ENCODE peak calls at places on chromosome 6, in seven cellular contexts. I, U, P, N, B, F and Z are unnamed samples.
A peak's percentile ranks its signal among the peaks of the same experiment; 100 is the strongest.

GRCh38 chr6:156878688-156879087 is 101.5 kb downstream of the ARID1B start:
- DNase-seq in N (no peak), U (no peak), P (no peak), F (no peak), I (no peak), B (no peak), Z (no peak)

GRCh38 chr6:126672654-126673053 is 332.7 kb downstream of the CENPW start:
- DNase-seq in F (peak; percentile 34), I (no peak), P (no peak), N (no peak), B (no peak), U (peak; percentile 50), Z (no peak)

GRCh38 chr6:41702089-41702745 is 33.2 kb downstream of the TFEB start:
- DNase-seq in N (no peak), P (no peak), B (no peak), U (no peak), I (no peak), F (no peak), Z (no peak)

GRCh38 chr6:40999498-41000070 is 39.4 kb downstream of the UNC5CL start:
- DNase-seq in I (no peak), U (peak; percentile 39), N (no peak), F (peak; percentile 79), B (no peak), P (peak; percentile 35), Z (peak; percentile 13)

GRCh38 chr6:137799950-137800568 is 67.0 kb upstream of the TNFAIP3 start:
- DNase-seq in P (peak; percentile 63), F (peak; percentile 80), U (peak; percentile 84), I (peak; percentile 22), B (peak; percentile 60), N (no peak), Z (peak; percentile 47)

GRCh38 chr6:145531822-145532221 is 203.5 kb downstream of the EPM2A start:
- DNase-seq in B (no peak), U (no peak), F (no peak), P (no peak), I (no peak), N (no peak), Z (no peak)

GRCh38 chr6:72691298-72691697 is 69.4 kb downstream of the KCNQ5 start:
- DNase-seq in F (no peak), P (no peak), N (no peak), I (no peak), U (no peak), B (no peak), Z (no peak)

GRCh38 chr6:29941916-29942274 is 437 bp upstream of the HLA-A start:
- DNase-seq in P (no peak), B (no peak), U (no peak), F (no peak), N (no peak), I (no peak), Z (no peak)

GRCh38 chr6:137850816-137851602 is 16.1 kb upstream of the TNFAIP3 start:
- DNase-seq in P (no peak), I (no peak), B (no peak), U (no peak), N (no peak), F (no peak), Z (no peak)

GRCh38 chr6:47319867-47320266 is 10.2 kb upstream of the TNFRSF21 start:
- DNase-seq in P (no peak), B (no peak), N (no peak), U (no peak), F (no peak), I (no peak), Z (no peak)

GRCh38 chr6:30684386-30685156 is 1.9 kb downstream of the PPP1R18 start:
- DNase-seq in P (no peak), U (peak; percentile 46), B (no peak), I (peak; percentile 66), F (peak; percentile 57), N (no peak), Z (no peak)

GRCh38 chr6:145929037-145929633 is 35.0 kb downstream of the SHPRH start:
- DNase-seq in B (peak; percentile 34), U (peak; percentile 77), I (no peak), F (peak; percentile 74), P (peak; percentile 46), N (peak; percentile 3), Z (peak; percentile 11)

GRCh38 chr6:81216668-81217067 is 535.8 kb downstream of the TENT5A start:
- DNase-seq in U (no peak), B (no peak), F (no peak), P (no peak), I (no peak), N (no peak), Z (no peak)

GRCh38 chr6:47852727-47853126 is 70.9 kb downstream of the OPN5 start:
- DNase-seq in F (no peak), B (no peak), I (no peak), P (peak; percentile 59), U (no peak), N (no peak), Z (no peak)

GRCh38 chr6:73657201-73657600 is 3.4 kb upstream of the SLC17A5 start:
- DNase-seq in U (no peak), B (no peak), I (no peak), P (peak; percentile 14), N (no peak), F (no peak), Z (no peak)

GRCh38 chr6:25175216-25175615 is 104.0 kb upstream of the CARMIL1 start:
- DNase-seq in P (peak; percentile 82), F (peak; percentile 69), B (no peak), N (peak; percentile 66), U (peak; percentile 52), I (no peak), Z (peak; percentile 61)

GRCh38 chr6:42313941-42314570 is 96.4 kb upstream of the MRPS10 start:
- DNase-seq in U (peak; percentile 52), I (no peak), N (no peak), F (peak; percentile 67), B (peak; percentile 21), P (peak; percentile 32), Z (no peak)

GRCh38 chr6:81969011-81969410 is 216.5 kb upstream of the TENT5A start:
- DNase-seq in B (no peak), I (no peak), N (no peak), U (no peak), F (no peak), P (no peak), Z (no peak)

DNA sequence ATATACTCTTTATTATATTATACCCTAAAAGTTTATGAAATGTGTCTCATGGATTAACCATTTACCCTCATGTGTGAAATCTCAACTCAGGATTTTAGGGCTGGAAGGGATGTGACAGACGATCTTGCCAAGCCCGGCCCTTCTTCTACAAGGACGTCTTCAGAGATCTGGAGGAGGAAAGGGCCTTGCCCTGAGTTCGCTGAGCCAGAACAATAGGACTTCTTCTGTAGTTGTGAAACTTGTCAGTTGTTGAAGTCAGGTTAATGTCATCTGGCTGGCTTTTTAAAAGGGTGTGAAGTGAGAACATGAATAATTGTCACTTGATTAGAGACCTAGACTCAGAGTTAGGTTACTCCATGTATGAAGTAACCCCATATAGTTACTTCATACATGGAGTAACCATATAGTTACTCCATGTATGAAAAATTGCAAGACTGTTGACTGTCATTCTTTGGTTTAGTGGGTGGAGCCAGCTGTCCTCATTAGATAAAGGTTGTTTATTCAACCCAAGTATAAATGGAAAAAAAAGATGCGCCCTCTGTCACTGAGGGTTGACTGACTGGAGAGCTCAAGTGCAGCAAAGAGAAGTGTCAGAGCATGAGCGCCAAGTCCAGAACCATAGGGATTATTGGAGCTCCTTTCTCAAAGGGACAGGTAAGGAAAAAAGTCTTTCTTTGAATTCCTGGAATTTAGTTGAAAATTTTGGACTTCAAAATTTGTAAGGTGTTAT is at the start of gene ARG1:
- DNase-seq in F (no peak), P (no peak), U (no peak), I (no peak), N (no peak), B (no peak), Z (no peak)
- TF ChIP-seq CTCF in F (no peak), P (no peak), U (no peak), I (no peak), N (no peak), B (no peak), Z (no peak)

DNA sequence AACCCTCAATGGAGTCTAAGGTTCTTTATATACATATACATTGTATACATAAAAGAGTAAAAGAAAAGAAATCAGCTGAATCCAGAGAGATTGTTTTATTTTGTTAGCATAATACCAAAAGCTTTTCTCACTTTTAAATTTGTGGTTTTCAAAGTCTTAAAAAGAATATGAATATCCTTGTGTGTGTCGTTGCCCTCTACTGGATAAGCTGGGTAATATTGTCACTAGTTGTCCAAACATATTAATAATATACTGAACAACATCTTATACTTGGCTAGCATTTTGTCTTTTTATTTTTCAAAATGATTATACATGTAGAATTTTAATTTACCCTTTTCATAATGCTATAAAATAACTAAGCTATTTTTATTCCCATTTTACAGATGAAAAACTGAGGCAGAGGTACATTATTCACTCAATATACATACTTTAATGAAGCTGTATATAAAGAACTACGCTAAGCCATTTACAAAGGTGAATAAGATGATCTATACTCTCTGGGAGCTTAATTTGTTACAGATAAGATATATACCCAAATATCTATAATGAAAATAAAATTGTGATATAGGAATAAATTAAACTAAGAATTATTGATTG is 531.7 kb downstream of the TFAP2B start:
- DNase-seq in I (no peak), N (no peak), F (no peak), P (peak; percentile 45), U (peak; percentile 42), B (peak; percentile 8), Z (no peak)
- TF ChIP-seq CTCF in I (no peak), N (no peak), F (no peak), P (peak; percentile 74), U (peak; percentile 40), B (peak; percentile 32), Z (peak; percentile 49)

DNA sequence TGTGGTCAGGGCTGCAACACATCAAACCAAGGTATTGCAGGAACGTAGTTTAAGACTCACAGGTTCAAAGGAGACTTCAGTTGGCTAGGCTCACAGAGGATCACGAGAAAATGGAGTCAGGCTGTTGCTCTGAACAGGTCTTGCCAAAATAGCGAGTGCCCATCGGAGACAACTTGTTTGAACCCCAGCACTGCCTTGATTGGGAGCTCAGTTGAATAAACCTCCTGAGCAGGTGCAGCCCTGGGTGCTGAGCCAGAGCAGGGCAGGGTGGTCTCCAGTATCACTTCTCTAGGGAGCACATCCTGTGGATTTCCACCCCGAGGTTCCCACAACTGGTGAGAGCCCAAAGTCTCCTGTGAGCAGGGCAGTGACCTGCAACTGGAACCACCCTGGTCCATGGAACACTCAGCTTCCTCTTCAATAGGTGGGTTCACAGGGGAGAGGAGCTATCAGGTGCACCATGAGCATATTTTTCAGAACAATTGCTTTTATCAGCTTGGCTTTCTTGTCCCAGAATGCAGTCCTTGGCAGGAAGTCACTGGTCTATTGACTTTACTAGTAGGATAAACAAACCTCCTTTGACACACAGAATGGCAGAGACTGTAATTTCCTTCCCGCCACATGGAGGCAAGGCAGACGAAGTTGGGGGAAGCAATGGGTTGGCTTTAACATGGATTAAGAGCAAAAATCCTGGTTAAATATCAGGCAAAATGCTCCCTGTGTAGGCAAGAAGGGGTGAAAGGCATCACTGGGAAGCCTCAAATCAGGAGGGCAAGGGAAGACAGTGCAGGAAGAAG is 267.7 kb upstream of the FOXQ1 start:
- DNase-seq in B (no peak), I (no peak), N (no peak), U (no peak), P (peak; percentile 4), F (no peak), Z (no peak)
- TF ChIP-seq CTCF in B (no peak), I (no peak), N (no peak), U (no peak), P (no peak), F (no peak), Z (no peak)

GRCh38 chr6:149821492-149821891 is 42.7 kb downstream of the LRP11 start:
- DNase-seq in U (no peak), B (no peak), N (no peak), F (no peak), I (no peak), P (no peak), Z (no peak)

GRCh38 chr6:149820506-149820905 is 43.7 kb downstream of the LRP11 start:
- DNase-seq in N (no peak), U (no peak), P (no peak), B (no peak), F (no peak), I (no peak), Z (no peak)

GRCh38 chr6:149823013-149823412 is 41.1 kb downstream of the LRP11 start:
- DNase-seq in U (peak; percentile 14), I (no peak), B (no peak), N (no peak), P (no peak), F (no peak), Z (no peak)
- TF ChIP-seq CTCF in U (peak; percentile 33), I (no peak), B (peak; percentile 31), N (no peak), P (no peak), F (no peak), Z (peak; percentile 38)